ENCODE peak calls at places on chromosome 1, in seven cellular contexts. A is K562, K is HCT116, H is WTC11, V is GM12878, Q is HepG2, M is H1. W is an unnamed sample.

GRCh38 chr1:83805921-83806320 is 193.0 kb downstream of the TTLL7 start:
- DNase-seq in A (no peak), M (no peak), Q (no peak), K (no peak), H (no peak), V (no peak), W (no peak)

GRCh38 chr1:25544819-25545218 is 1.4 kb downstream of the LDLRAP1 start:
- DNase-seq in H (no peak), M (no peak), Q (no peak), V (no peak), A (no peak), K (no peak), W (no peak)

GRCh38 chr1:17377325-17377953 is 5.4 kb downstream of the PADI6 start:
- DNase-seq in K (no peak), Q (no peak), V (no peak), A (no peak), H (peak), M (no peak), W (no peak)

GRCh38 chr1:82920418-82921248 is 1078.3 kb downstream of the TTLL7 start:
- DNase-seq in V (no peak), Q (no peak), H (no peak), K (no peak), M (no peak), A (no peak), W (no peak)

GRCh38 chr1:58708166-58708565 is 8.3 kb upstream of the MYSM1 start:
- DNase-seq in H (no peak), M (no peak), A (no peak), K (no peak), Q (no peak), V (no peak), W (no peak)

GRCh38 chr1:154659823-154660592 is 52.0 kb upstream of the ADAR start:
- DNase-seq in M (no peak), V (no peak), H (no peak), A (no peak), K (no peak), Q (no peak), W (no peak)

GRCh38 chr1:58282623-58283022 is 263.9 kb downstream of the OMA1 start:
- DNase-seq in A (no peak), M (no peak), V (no peak), H (no peak), Q (no peak), K (no peak), W (no peak)

GRCh38 chr1:161220002-161220401 is 3.4 kb downstream of the APOA2 start:
- DNase-seq in M (no peak), K (no peak), Q (no peak), V (no peak), H (no peak), A (no peak), W (no peak)

GRCh38 chr1:32816676-32817158 is 441 bp downstream of the YARS1 start:
- DNase-seq in Q (peak), K (no peak), A (no peak), V (no peak), H (no peak), M (no peak), W (peak)

GRCh38 chr1:233295775-233296322 is 324 bp upstream of the PCNX2 start:
- DNase-seq in V (no peak), M (no peak), K (no peak), A (no peak), Q (no peak), H (no peak), W (no peak)

GRCh38 chr1:109529895-109530456 is 9.7 kb upstream of the GPR61 start:
- DNase-seq in M (no peak), K (no peak), V (no peak), H (no peak), A (no peak), Q (no peak), W (no peak)

GRCh38 chr1:60133848-60134247 is 60.3 kb upstream of the C1orf87 start:
- DNase-seq in V (no peak), Q (no peak), K (no peak), H (no peak), M (no peak), A (no peak), W (no peak)

GRCh38 chr1:109370712-109371270 is 26.9 kb downstream of the SORT1 start:
- DNase-seq in K (no peak), A (no peak), H (no peak), V (no peak), Q (peak), M (no peak), W (no peak)

GRCh38 chr1:109243860-109244552 is 5.3 kb upstream of the CELSR2 start:
- DNase-seq in V (no peak), M (no peak), A (no peak), K (no peak), H (no peak), Q (no peak), W (no peak)

GRCh38 chr1:53577141-53578100 is 118.2 kb downstream of the DMRTB1 start:
- DNase-seq in M (no peak), V (no peak), K (no peak), H (peak), Q (no peak), A (no peak), W (no peak)

GRCh38 chr1:81808760-81809159 is 8.0 kb downstream of the ADGRL2 start:
- DNase-seq in Q (peak), H (no peak), A (no peak), M (no peak), V (no peak), K (no peak), W (peak)

GRCh38 chr1:110916669-110917306 is 43.8 kb downstream of the CD53 start:
- DNase-seq in V (no peak), Q (peak), K (peak), M (no peak), A (peak), H (no peak), W (no peak)

GRCh38 chr1:37073752-37074151 is 39.4 kb upstream of the GRIK3 start:
- DNase-seq in V (no peak), Q (no peak), H (no peak), K (no peak), M (no peak), A (no peak), W (no peak)

GRCh38 chr1:156616463-156616862 is 2.8 kb upstream of the HAPLN2 start:
- DNase-seq in Q (peak), V (no peak), H (no peak), A (peak), K (no peak), M (no peak), W (peak)

GRCh38 chr1:31201871-31202270 is 37.8 kb downstream of the NKAIN1 start:
- DNase-seq in V (no peak), K (no peak), H (no peak), Q (no peak), A (no peak), M (no peak), W (no peak)

DNA sequence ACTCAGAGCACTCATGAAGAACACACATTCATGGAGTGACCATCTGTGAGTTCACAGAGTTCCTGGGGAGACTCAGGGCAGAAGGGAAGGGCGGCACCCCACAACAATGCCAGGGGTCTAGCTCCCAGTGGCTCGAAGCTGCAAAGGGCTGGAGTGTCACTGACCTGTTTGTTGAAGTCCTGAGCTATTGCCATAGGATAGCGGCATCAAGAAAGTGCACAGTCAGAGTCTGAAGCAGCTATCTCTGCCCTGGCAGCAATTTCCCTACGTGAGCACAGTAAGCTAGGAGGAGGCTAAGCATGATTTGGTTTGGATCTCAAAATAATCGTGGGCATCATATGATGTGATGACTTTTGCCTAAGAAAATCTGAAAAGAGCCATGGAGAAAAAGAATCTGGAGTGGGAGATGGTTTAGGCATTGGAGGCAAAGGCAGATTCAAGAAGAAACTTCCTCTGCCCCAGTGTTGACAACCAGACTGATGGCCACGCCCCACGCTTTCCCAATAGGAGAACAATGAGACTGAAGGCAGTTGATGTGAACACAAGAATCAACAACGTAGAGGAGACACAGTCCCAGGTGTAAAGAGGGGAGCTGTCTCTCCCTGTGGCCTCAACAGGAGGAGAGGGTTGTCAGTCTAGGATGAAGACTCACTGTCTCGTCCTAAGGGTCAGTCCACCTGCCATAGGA is 100.0 kb upstream of the SLC25A33 start:
- DNase-seq in A (no peak), Q (peak), M (no peak), V (no peak), H (no peak), K (no peak), W (no peak)
- TF ChIP-seq SP1 in A (no peak), Q (peak), M (no peak), V (no peak), H (no peak), K (no peak), W (no peak)

GRCh38 chr1:6275826-6276764 is 15.2 kb upstream of the GPR153 start:
- DNase-seq in K (no peak), H (no peak), V (no peak), A (peak), M (no peak), Q (no peak), W (no peak)

GRCh38 chr1:6274622-6275139 is 13.8 kb upstream of the GPR153 start:
- DNase-seq in Q (no peak), V (no peak), A (no peak), K (no peak), M (no peak), H (no peak), W (no peak)

GRCh38 chr1:6278263-6278662 is 17.4 kb upstream of the GPR153 start:
- DNase-seq in A (no peak), Q (no peak), K (no peak), V (no peak), M (no peak), H (no peak), W (no peak)

GRCh38 chr1:6279066-6279465 is 18.2 kb upstream of the GPR153 start:
- DNase-seq in K (no peak), V (no peak), M (no peak), A (no peak), Q (no peak), H (no peak), W (no peak)

GRCh38 chr1:6276765-6277555 is 16.1 kb upstream of the GPR153 start:
- DNase-seq in Q (no peak), K (no peak), M (no peak), A (peak), H (no peak), V (no peak), W (no peak)
- TF ChIP-seq SP1 in Q (no peak), K (no peak), M (no peak), A (no peak), H (no peak), V (no peak), W (no peak)

GRCh38 chr1:40315239-40315794 is 1.8 kb downstream of the COL9A2 start:
- DNase-seq in K (peak), Q (peak), H (peak), A (peak), V (peak), M (peak), W (peak)

GRCh38 chr1:40317394-40318074 is 448 bp upstream of the COL9A2 start:
- DNase-seq in H (no peak), V (no peak), A (no peak), Q (no peak), K (no peak), M (peak), W (peak)

GRCh38 chr1:40315795-40316594 is 1.1 kb downstream of the COL9A2 start:
- DNase-seq in Q (no peak), A (no peak), M (peak), H (peak), V (no peak), K (no peak), W (peak)

GRCh38 chr1:40318476-40318875 is 1.4 kb upstream of the COL9A2 start:
- DNase-seq in M (no peak), A (no peak), K (no peak), Q (no peak), V (no peak), H (no peak), W (no peak)

GRCh38 chr1:40316595-40317393 is at the start of gene COL9A2:
- DNase-seq in M (peak), V (no peak), Q (peak), H (peak), A (no peak), K (no peak), W (peak)
- TF ChIP-seq SP1 in M (no peak), V (no peak), Q (no peak), H (no peak), A (no peak), K (no peak), W (no peak)

DNA sequence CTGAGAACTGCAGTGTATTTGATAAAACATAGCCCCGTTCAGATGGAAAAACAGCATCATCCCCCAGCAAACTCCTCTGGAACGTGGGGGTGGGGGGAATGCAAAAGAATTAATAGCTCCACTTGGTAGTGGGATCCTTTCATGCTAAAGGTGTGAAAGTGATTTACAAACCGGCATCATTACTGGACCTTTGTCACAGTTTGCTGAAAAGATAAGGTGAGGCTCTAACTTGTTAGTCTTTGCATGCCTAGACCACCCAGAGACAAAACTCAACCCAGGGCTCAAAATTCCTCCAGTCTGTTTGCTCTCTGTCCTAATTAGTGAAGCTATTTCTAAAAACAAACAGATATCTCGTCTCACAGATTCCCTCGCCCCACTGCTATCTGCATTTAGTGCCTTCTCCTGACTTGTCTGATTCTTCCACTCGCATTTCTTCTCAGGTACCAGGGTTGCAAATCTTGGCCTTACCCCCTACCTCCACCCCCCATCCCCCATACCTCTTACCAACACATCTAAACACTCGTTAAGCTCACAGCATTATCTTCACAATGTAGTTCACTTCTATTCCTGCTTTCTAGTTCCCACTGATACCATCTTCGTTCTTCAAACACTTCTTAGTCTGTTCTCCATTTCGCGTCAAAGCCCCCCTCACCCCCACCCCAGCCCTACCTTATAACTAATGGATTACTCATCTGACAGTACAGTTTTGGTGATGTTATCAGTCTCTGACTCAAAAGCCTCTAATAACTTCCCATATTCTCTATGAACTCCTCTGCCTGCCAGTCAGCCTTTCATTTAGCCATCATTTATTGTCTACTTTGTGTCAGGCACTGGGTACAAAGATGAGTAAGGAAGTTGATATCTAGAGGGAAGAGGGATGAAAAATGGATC is 11.8 kb downstream of the IER5 start:
- DNase-seq in K (no peak), H (no peak), M (no peak), Q (peak), A (peak), V (no peak), W (no peak)
- TF ChIP-seq SP1 in K (peak), H (no peak), M (no peak), Q (no peak), A (no peak), V (no peak), W (no peak)

DNA sequence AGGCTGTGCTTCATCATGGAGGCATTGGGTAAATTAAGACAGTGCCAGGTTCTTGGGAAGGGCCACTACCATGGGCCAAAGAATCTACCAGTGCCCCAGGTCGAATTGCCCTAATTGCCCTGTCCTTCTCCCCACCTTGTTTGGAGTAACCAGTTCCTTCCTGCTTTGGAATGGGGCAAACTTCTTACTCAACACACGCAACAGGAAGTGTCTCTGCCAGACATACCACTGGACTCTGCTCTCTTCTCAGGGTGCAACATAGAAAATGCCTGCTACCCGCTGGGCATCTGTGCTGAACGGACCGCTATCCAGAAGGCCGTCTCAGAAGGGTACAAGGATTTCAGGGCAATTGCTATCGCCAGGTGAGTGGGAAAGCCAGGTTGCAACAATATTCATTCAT is 15.8 kb downstream of the CDA start:
- DNase-seq in V (no peak), M (no peak), H (no peak), A (no peak), K (no peak), Q (no peak), W (no peak)
- TF ChIP-seq SP1 in V (no peak), M (no peak), H (no peak), A (no peak), K (no peak), Q (no peak), W (no peak)

GRCh38 chr1:207365063-207365462 is 43.6 kb downstream of the CD55 start:
- DNase-seq in K (no peak), A (no peak), V (no peak), Q (no peak), H (no peak), M (no peak), W (no peak)

GRCh38 chr1:207364622-207365021 is 43.1 kb downstream of the CD55 start:
- DNase-seq in V (no peak), Q (no peak), K (no peak), H (no peak), M (no peak), A (no peak), W (no peak)

GRCh38 chr1:207361910-207362309 is 40.4 kb downstream of the CD55 start:
- DNase-seq in Q (no peak), A (no peak), K (no peak), M (no peak), H (no peak), V (no peak), W (no peak)

GRCh38 chr1:207366022-207366421 is 44.5 kb downstream of the CD55 start:
- DNase-seq in A (no peak), V (no peak), K (no peak), Q (no peak), H (no peak), M (no peak), W (no peak)

DNA sequence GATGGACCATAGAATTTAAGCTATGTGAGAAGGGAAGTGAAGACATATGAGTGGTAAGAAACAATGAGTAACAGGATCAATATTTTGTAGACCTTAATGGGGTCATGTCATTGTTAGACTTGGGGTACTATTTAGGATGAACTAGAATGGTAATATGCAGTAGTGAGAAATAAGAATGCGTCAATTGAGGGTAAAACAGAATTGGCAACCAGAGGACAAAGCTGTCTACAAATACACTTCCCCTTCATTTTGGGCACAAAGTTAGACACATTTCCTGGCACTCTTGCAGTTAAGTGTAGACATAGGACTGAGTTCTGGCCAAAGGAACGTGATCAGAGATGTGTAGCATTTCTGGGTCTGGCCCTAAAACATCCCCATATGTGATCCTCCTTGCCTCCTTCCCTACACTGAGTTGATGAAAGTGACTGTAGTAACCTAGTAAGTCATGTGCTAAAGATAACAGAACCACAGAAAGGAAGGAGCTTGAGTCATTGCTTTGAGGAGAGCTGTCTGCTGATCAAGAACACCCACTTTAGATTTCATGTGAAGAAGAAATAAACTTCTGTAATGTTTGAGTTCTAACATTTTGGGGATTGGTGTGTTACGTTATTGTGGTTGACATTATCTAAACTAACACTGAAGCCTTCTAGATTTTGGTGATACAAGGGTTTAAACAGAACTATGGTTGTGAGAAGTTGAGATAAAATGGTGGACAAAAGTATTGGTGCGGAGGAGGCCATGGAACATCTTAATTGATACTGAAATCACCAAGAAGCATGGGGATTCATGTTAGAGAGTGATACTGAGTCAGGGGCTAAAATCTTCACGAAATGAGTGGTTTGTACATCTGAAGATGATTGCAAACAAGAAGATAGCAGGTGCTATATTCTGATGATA is 41.7 kb downstream of the CD55 start:
- DNase-seq in M (no peak), A (no peak), Q (no peak), V (no peak), K (no peak), H (no peak), W (no peak)
- TF ChIP-seq SP1 in M (no peak), A (no peak), Q (no peak), V (no peak), K (no peak), H (no peak), W (no peak)

GRCh38 chr1:39268906-39269305 is 64.4 kb downstream of the MACF1 start:
- DNase-seq in A (no peak), K (no peak), Q (no peak), M (peak), V (no peak), H (peak), W (no peak)

GRCh38 chr1:39266792-39267191 is 62.3 kb downstream of the MACF1 start:
- DNase-seq in V (no peak), H (no peak), A (no peak), Q (no peak), M (no peak), K (no peak), W (no peak)

GRCh38 chr1:39268112-39268581 is 63.7 kb downstream of the MACF1 start:
- DNase-seq in V (no peak), Q (no peak), A (no peak), H (peak), M (no peak), K (no peak), W (peak)

GRCh38 chr1:39269349-39269748 is 64.9 kb downstream of the MACF1 start:
- DNase-seq in A (no peak), M (no peak), H (no peak), V (no peak), Q (no peak), K (no peak), W (no peak)

GRCh38 chr1:39266269-39266668 is 61.8 kb downstream of the MACF1 start:
- DNase-seq in K (peak), A (no peak), Q (no peak), V (no peak), M (no peak), H (no peak), W (peak)
- TF ChIP-seq SP1 in K (no peak), A (no peak), Q (no peak), V (no peak), M (no peak), H (no peak), W (no peak)

W was measured in HEK293T.